ENCODE peak calls at places on chromosomes 1 and 21, in nine cellular contexts. One of them, this sample, is unnamed.

GRCh38 chr1:111274653-111275052 is 16.0 kb upstream of the CHIA start:
- DNase-seq in neural progenitor cell: no peak
- DNase-seq in GM06990: peak; percentile 4
- DNase-seq in AG04449: no peak
- DNase-seq in left ventricle myocardium inferior: no peak
- DNase-seq in body of pancreas: no peak
- DNase-seq in heart right ventricle: no peak
- DNase-seq in neural crest cell: no peak
- DNase-seq in fibroblast of villous mesenchyme: peak; percentile 7
- DNase-seq in this sample: no peak

GRCh38 chr1:225818229-225818628 is 8.3 kb downstream of the EPHX1 start:
- DNase-seq in AG04449: no peak
- DNase-seq in neural crest cell: no peak
- DNase-seq in fibroblast of villous mesenchyme: no peak
- DNase-seq in heart right ventricle: no peak
- DNase-seq in body of pancreas: no peak
- DNase-seq in left ventricle myocardium inferior: no peak
- DNase-seq in neural progenitor cell: no peak
- DNase-seq in GM06990: no peak
- DNase-seq in this sample: no peak

GRCh38 chr1:223628233-223628632 is 37.3 kb downstream of the CAPN8 start:
- DNase-seq in body of pancreas: peak; percentile 70
- DNase-seq in left ventricle myocardium inferior: peak; percentile 35
- DNase-seq in AG04449: no peak
- DNase-seq in fibroblast of villous mesenchyme: peak; percentile 30
- DNase-seq in neural progenitor cell: peak; percentile 75
- DNase-seq in heart right ventricle: peak; percentile 28
- DNase-seq in neural crest cell: peak; percentile 41
- DNase-seq in GM06990: peak; percentile 11
- DNase-seq in this sample: peak; percentile 66

GRCh38 chr1:19710825-19711611 is 46.3 kb downstream of the HTR6 start:
- DNase-seq in left ventricle myocardium inferior: no peak
- DNase-seq in fibroblast of villous mesenchyme: no peak
- DNase-seq in body of pancreas: no peak
- DNase-seq in neural progenitor cell: no peak
- DNase-seq in GM06990: peak; percentile 72
- DNase-seq in heart right ventricle: no peak
- DNase-seq in AG04449: no peak
- DNase-seq in neural crest cell: no peak
- DNase-seq in this sample: peak; percentile 17

GRCh38 chr1:99599678-99600175 is 46.2 kb upstream of the PALMD start:
- DNase-seq in neural progenitor cell: no peak
- DNase-seq in GM06990: no peak
- DNase-seq in neural crest cell: no peak
- DNase-seq in left ventricle myocardium inferior: peak; percentile 33
- DNase-seq in fibroblast of villous mesenchyme: peak; percentile 78
- DNase-seq in heart right ventricle: peak; percentile 48
- DNase-seq in AG04449: peak; percentile 85
- DNase-seq in body of pancreas: no peak
- DNase-seq in this sample: no peak

GRCh38 chr1:9473032-9473792 is 66.1 kb upstream of the SLC25A33 start:
- DNase-seq in neural progenitor cell: no peak
- DNase-seq in AG04449: peak; percentile 63
- DNase-seq in body of pancreas: peak; percentile 23
- DNase-seq in fibroblast of villous mesenchyme: peak; percentile 90
- DNase-seq in left ventricle myocardium inferior: peak; percentile 72
- DNase-seq in neural crest cell: peak; percentile 10
- DNase-seq in GM06990: no peak
- DNase-seq in heart right ventricle: peak; percentile 59
- DNase-seq in this sample: peak; percentile 42

GRCh38 chr1:33014464-33015170 is 22.1 kb downstream of the AK2 start:
- DNase-seq in left ventricle myocardium inferior: no peak
- DNase-seq in GM06990: no peak
- DNase-seq in neural crest cell: no peak
- DNase-seq in heart right ventricle: no peak
- DNase-seq in neural progenitor cell: no peak
- DNase-seq in fibroblast of villous mesenchyme: no peak
- DNase-seq in AG04449: no peak
- DNase-seq in body of pancreas: no peak
- DNase-seq in this sample: no peak

GRCh38 chr1:115555446-115555845 is 86.3 kb upstream of the VANGL1 start:
- DNase-seq in body of pancreas: no peak
- DNase-seq in neural progenitor cell: no peak
- DNase-seq in AG04449: peak; percentile 69
- DNase-seq in heart right ventricle: no peak
- DNase-seq in GM06990: no peak
- DNase-seq in left ventricle myocardium inferior: no peak
- DNase-seq in fibroblast of villous mesenchyme: no peak
- DNase-seq in neural crest cell: no peak
- DNase-seq in this sample: no peak

GRCh38 chr1:242690849-242691602 is 166.5 kb upstream of the PLD5 start:
- DNase-seq in neural crest cell: no peak
- DNase-seq in body of pancreas: no peak
- DNase-seq in neural progenitor cell: no peak
- DNase-seq in AG04449: no peak
- DNase-seq in fibroblast of villous mesenchyme: no peak
- DNase-seq in heart right ventricle: no peak
- DNase-seq in left ventricle myocardium inferior: peak; percentile 42
- DNase-seq in GM06990: no peak
- DNase-seq in this sample: no peak

GRCh38 chr1:166875302-166875733 is 746 bp downstream of the TADA1 start:
- DNase-seq in heart right ventricle: no peak
- DNase-seq in neural progenitor cell: peak; percentile 15
- DNase-seq in AG04449: no peak
- DNase-seq in GM06990: no peak
- DNase-seq in body of pancreas: no peak
- DNase-seq in fibroblast of villous mesenchyme: no peak
- DNase-seq in left ventricle myocardium inferior: no peak
- DNase-seq in neural crest cell: no peak
- DNase-seq in this sample: no peak

GRCh38 chr1:113630340-113631327 is 128.7 kb downstream of the PHTF1 start:
- DNase-seq in left ventricle myocardium inferior: no peak
- DNase-seq in GM06990: no peak
- DNase-seq in fibroblast of villous mesenchyme: no peak
- DNase-seq in body of pancreas: no peak
- DNase-seq in neural crest cell: no peak
- DNase-seq in AG04449: no peak
- DNase-seq in neural progenitor cell: no peak
- DNase-seq in heart right ventricle: no peak
- DNase-seq in this sample: no peak

GRCh38 chr1:58592521-58593134 is 15.6 kb upstream of the TACSTD2 start:
- DNase-seq in heart right ventricle: peak; percentile 65
- DNase-seq in body of pancreas: peak; percentile 96
- DNase-seq in fibroblast of villous mesenchyme: peak; percentile 90
- DNase-seq in GM06990: no peak
- DNase-seq in AG04449: peak; percentile 75
- DNase-seq in left ventricle myocardium inferior: peak; percentile 57
- DNase-seq in neural crest cell: no peak
- DNase-seq in neural progenitor cell: no peak
- DNase-seq in this sample: peak; percentile 46

GRCh38 chr1:25082216-25082899 is 149.9 kb downstream of the SYF2 start:
- DNase-seq in GM06990: no peak
- DNase-seq in neural crest cell: no peak
- DNase-seq in left ventricle myocardium inferior: no peak
- DNase-seq in heart right ventricle: no peak
- DNase-seq in body of pancreas: no peak
- DNase-seq in neural progenitor cell: no peak
- DNase-seq in AG04449: no peak
- DNase-seq in fibroblast of villous mesenchyme: no peak
- DNase-seq in this sample: no peak

GRCh38 chr21:46295177-46295711 is 9.1 kb downstream of the YBEY start:
- DNase-seq in fibroblast of villous mesenchyme: peak; percentile 27
- DNase-seq in heart right ventricle: no peak
- DNase-seq in GM06990: no peak
- DNase-seq in AG04449: no peak
- DNase-seq in body of pancreas: no peak
- DNase-seq in left ventricle myocardium inferior: peak; percentile 42
- DNase-seq in neural progenitor cell: peak; percentile 28
- DNase-seq in neural crest cell: no peak
- DNase-seq in this sample: no peak

GRCh38 chr1:88984553-88984945 is 7.9 kb downstream of the KYAT3 start:
- DNase-seq in neural progenitor cell: no peak
- DNase-seq in body of pancreas: no peak
- DNase-seq in GM06990: no peak
- DNase-seq in neural crest cell: no peak
- DNase-seq in left ventricle myocardium inferior: no peak
- DNase-seq in fibroblast of villous mesenchyme: no peak
- DNase-seq in AG04449: no peak
- DNase-seq in heart right ventricle: no peak
- DNase-seq in this sample: no peak

GRCh38 chr1:88983791-88984552 is 8.5 kb downstream of the KYAT3 start:
- DNase-seq in GM06990: peak; percentile 45
- DNase-seq in body of pancreas: peak; percentile 24
- DNase-seq in heart right ventricle: no peak
- DNase-seq in fibroblast of villous mesenchyme: peak; percentile 79
- DNase-seq in neural crest cell: no peak
- DNase-seq in AG04449: no peak
- DNase-seq in left ventricle myocardium inferior: no peak
- DNase-seq in neural progenitor cell: peak; percentile 48
- DNase-seq in this sample: no peak

GRCh38 chr1:88985692-88986091 is 6.7 kb downstream of the KYAT3 start:
- DNase-seq in GM06990: no peak
- DNase-seq in neural crest cell: no peak
- DNase-seq in fibroblast of villous mesenchyme: no peak
- DNase-seq in heart right ventricle: no peak
- DNase-seq in neural progenitor cell: no peak
- DNase-seq in AG04449: no peak
- DNase-seq in left ventricle myocardium inferior: no peak
- DNase-seq in body of pancreas: no peak
- DNase-seq in this sample: no peak

GRCh38 chr1:88982055-88982454 is 10.4 kb downstream of the KYAT3 start:
- DNase-seq in left ventricle myocardium inferior: no peak
- DNase-seq in GM06990: no peak
- DNase-seq in body of pancreas: no peak
- DNase-seq in fibroblast of villous mesenchyme: no peak
- DNase-seq in neural progenitor cell: no peak
- DNase-seq in heart right ventricle: no peak
- DNase-seq in AG04449: no peak
- DNase-seq in neural crest cell: no peak
- DNase-seq in this sample: no peak

DNA sequence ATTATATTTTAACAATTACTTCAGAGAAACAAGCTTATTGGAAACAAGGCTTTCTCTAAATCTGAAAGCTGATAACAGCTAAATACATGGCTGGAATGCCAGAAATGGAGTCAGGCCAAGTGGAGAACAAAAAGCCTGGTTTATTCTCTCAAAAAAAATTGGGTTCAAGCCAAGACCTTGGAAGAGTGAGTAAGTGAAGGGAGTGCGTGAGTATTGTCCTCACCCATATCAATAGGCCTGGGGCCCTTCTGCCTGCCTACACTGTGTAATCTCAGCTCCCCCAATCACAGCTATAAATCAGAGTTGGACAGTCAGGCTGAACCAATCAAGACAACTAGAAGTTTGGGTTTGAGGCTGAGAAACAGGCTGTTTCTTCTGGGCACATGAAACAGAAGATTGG is 7.4 kb downstream of the KYAT3 start:
- DNase-seq in fibroblast of villous mesenchyme: peak; percentile 80
- DNase-seq in body of pancreas: peak; percentile 69
- DNase-seq in GM06990: no peak
- DNase-seq in left ventricle myocardium inferior: no peak
- DNase-seq in AG04449: no peak
- DNase-seq in neural crest cell: no peak
- DNase-seq in heart right ventricle: no peak
- DNase-seq in neural progenitor cell: no peak
- DNase-seq in this sample: no peak
- TF ChIP-seq CTCF in fibroblast of villous mesenchyme: no peak
- TF ChIP-seq CTCF in body of pancreas: no peak
- TF ChIP-seq CTCF in GM06990: no peak
- TF ChIP-seq CTCF in left ventricle myocardium inferior: no peak
- TF ChIP-seq CTCF in AG04449: no peak
- TF ChIP-seq CTCF in neural crest cell: no peak
- TF ChIP-seq CTCF in heart right ventricle: no peak
- TF ChIP-seq CTCF in neural progenitor cell: no peak
- TF ChIP-seq CTCF in this sample: no peak

DNA sequence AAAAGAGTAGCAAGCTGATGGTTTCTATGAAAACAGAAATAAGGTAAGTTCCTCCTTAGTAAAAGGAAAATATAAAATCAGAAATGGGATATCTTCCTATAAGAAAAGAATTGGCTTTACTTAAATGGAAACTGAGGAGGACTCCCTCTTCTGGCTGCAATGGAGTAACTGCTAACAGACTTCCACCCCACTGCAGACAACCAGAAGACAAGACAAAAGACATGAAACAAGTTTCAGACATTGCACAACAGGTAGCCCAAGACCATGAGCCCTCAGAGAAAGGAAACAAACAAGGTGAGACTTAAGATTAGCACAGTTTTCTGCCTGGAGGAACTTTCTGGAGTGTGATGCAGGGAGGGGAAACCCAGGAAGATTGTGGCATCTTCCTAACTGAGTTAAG is 17.0 kb upstream of the OLFML2B start:
- DNase-seq in fibroblast of villous mesenchyme: peak; percentile 64
- DNase-seq in GM06990: no peak
- DNase-seq in heart right ventricle: no peak
- DNase-seq in AG04449: no peak
- DNase-seq in neural progenitor cell: peak; percentile 53
- DNase-seq in body of pancreas: no peak
- DNase-seq in neural crest cell: no peak
- DNase-seq in left ventricle myocardium inferior: no peak
- DNase-seq in this sample: no peak
- TF ChIP-seq CTCF in fibroblast of villous mesenchyme: peak; percentile 73
- TF ChIP-seq CTCF in GM06990: peak; percentile 40
- TF ChIP-seq CTCF in heart right ventricle: peak; percentile 38
- TF ChIP-seq CTCF in AG04449: peak; percentile 55
- TF ChIP-seq CTCF in neural progenitor cell: peak; percentile 64
- TF ChIP-seq CTCF in body of pancreas: no peak
- TF ChIP-seq CTCF in neural crest cell: peak; percentile 50
- TF ChIP-seq CTCF in left ventricle myocardium inferior: peak; percentile 42
- TF ChIP-seq CTCF in this sample: peak; percentile 30

GRCh38 chr1:236471653-236472052 is 52.1 kb upstream of the LGALS8 start:
- DNase-seq in left ventricle myocardium inferior: no peak
- DNase-seq in AG04449: no peak
- DNase-seq in fibroblast of villous mesenchyme: no peak
- DNase-seq in neural crest cell: no peak
- DNase-seq in neural progenitor cell: peak; percentile 19
- DNase-seq in heart right ventricle: no peak
- DNase-seq in body of pancreas: no peak
- DNase-seq in GM06990: no peak
- DNase-seq in this sample: no peak
- TF ChIP-seq CTCF in left ventricle myocardium inferior: no peak
- TF ChIP-seq CTCF in AG04449: no peak
- TF ChIP-seq CTCF in fibroblast of villous mesenchyme: no peak
- TF ChIP-seq CTCF in neural crest cell: no peak
- TF ChIP-seq CTCF in neural progenitor cell: no peak
- TF ChIP-seq CTCF in heart right ventricle: no peak
- TF ChIP-seq CTCF in body of pancreas: no peak
- TF ChIP-seq CTCF in GM06990: no peak
- TF ChIP-seq CTCF in this sample: no peak

DNA sequence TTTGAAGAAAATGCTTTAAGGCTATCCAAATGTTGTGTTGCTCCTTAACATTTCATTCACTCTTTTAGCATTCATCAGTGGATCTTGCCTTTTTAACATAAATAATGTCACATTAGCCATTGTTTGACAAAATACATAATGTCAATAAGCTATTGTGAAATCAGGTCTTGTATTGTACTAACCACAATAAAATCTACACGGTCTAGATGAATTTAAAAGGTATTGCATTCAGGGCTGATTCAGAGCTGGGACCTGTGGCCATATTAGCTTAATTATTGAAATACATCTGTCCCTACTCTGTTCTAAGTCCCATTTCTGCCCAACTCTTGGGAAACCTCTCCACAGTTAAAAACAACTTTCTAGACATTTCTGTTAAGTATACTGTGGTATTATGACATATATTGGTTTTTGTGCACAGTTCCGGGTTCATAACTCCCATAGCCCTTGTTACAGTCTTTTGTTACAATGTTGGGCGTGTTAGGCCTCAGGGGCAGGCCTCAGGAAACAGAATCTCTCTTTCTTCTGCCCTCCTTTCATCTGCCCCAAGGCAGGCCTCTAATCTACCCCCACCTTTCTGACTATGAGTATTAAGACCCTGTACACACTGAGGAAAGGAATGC is 44.7 kb upstream of the CITED4 start:
- DNase-seq in neural crest cell: no peak
- DNase-seq in body of pancreas: no peak
- DNase-seq in AG04449: no peak
- DNase-seq in GM06990: no peak
- DNase-seq in heart right ventricle: no peak
- DNase-seq in left ventricle myocardium inferior: no peak
- DNase-seq in fibroblast of villous mesenchyme: no peak
- DNase-seq in neural progenitor cell: no peak
- DNase-seq in this sample: no peak
- TF ChIP-seq CTCF in neural crest cell: no peak
- TF ChIP-seq CTCF in body of pancreas: no peak
- TF ChIP-seq CTCF in AG04449: no peak
- TF ChIP-seq CTCF in GM06990: no peak
- TF ChIP-seq CTCF in heart right ventricle: no peak
- TF ChIP-seq CTCF in left ventricle myocardium inferior: no peak
- TF ChIP-seq CTCF in fibroblast of villous mesenchyme: no peak
- TF ChIP-seq CTCF in neural progenitor cell: no peak
- TF ChIP-seq CTCF in this sample: no peak